ENCODE peak calls at places on chromosomes 13 and 19, in five cellular contexts. Q is cardiac fibroblast; E is CD8-positive, alpha-beta T cell; U is AG04450; S is DND-41. M is an unnamed sample.

GRCh38 chr19:29262085-29262484 is 49.1 kb upstream of the UQCRFS1 start:
- DNase-seq in S (no peak), Q (no peak), U (no peak), E (no peak), M (no peak)

GRCh38 chr19:8615022-8615421 is 4.5 kb upstream of the ADAMTS10 start:
- DNase-seq in E (no peak), U (no peak), Q (no peak), S (no peak), M (no peak)

GRCh38 chr19:29667941-29668340 is 2.7 kb downstream of the PLEKHF1 start:
- DNase-seq in U (no peak), S (peak), Q (no peak), E (peak), M (peak)

GRCh38 chr13:35309711-35310110 is 166.8 kb downstream of the MAB21L1 start:
- DNase-seq in S (no peak), Q (no peak), E (no peak), U (no peak), M (no peak)

GRCh38 chr13:61123533-61124269 is 291.9 kb downstream of the PCDH20 start:
- DNase-seq in S (no peak), E (no peak), Q (no peak), U (no peak), M (peak)

GRCh38 chr13:101624210-101624922 is 171.9 kb downstream of the ITGBL1 start:
- DNase-seq in U (no peak), Q (no peak), E (no peak), S (no peak), M (peak)

GRCh38 chr13:71613347-71613746 is 253.7 kb downstream of the DACH1 start:
- DNase-seq in E (no peak), Q (no peak), U (no peak), S (no peak), M (no peak)

GRCh38 chr13:20702530-20702929 is 969 bp upstream of the IL17D start:
- DNase-seq in S (no peak), E (no peak), Q (no peak), U (no peak), M (no peak)

GRCh38 chr19:7533281-7533819 is 2.2 kb upstream of the PNPLA6 start:
- DNase-seq in U (no peak), E (no peak), Q (peak), S (no peak), M (no peak)

GRCh38 chr13:65414187-65414586 is 1815.9 kb downstream of the PCDH9 start:
- DNase-seq in E (no peak), U (no peak), Q (no peak), S (no peak), M (peak)

GRCh38 chr19:30479231-30479630 is 107.0 kb downstream of the ZNF536 start:
- DNase-seq in U (no peak), Q (no peak), E (no peak), S (no peak), M (no peak)

GRCh38 chr13:37319041-37319443 is 213.6 kb upstream of the CSNK1A1L start:
- DNase-seq in U (peak), Q (no peak), E (no peak), S (no peak), M (no peak)

GRCh38 chr19:7676376-7676775 is 514 bp upstream of the MCEMP1 start:
- DNase-seq in E (no peak), Q (no peak), S (no peak), U (no peak), M (no peak)

GRCh38 chr19:5147074-5147970 is 178.4 kb downstream of the KDM4B start:
- DNase-seq in Q (no peak), E (no peak), U (no peak), S (no peak), M (no peak)

GRCh38 chr13:91406619-91407018 is 8.2 kb downstream of the GPC5 start:
- DNase-seq in E (no peak), U (no peak), S (peak), Q (peak), M (peak)

GRCh38 chr19:3852614-3853254 is 16.1 kb downstream of the ZFR2 start:
- DNase-seq in U (no peak), E (no peak), S (peak), Q (peak), M (peak)

DNA sequence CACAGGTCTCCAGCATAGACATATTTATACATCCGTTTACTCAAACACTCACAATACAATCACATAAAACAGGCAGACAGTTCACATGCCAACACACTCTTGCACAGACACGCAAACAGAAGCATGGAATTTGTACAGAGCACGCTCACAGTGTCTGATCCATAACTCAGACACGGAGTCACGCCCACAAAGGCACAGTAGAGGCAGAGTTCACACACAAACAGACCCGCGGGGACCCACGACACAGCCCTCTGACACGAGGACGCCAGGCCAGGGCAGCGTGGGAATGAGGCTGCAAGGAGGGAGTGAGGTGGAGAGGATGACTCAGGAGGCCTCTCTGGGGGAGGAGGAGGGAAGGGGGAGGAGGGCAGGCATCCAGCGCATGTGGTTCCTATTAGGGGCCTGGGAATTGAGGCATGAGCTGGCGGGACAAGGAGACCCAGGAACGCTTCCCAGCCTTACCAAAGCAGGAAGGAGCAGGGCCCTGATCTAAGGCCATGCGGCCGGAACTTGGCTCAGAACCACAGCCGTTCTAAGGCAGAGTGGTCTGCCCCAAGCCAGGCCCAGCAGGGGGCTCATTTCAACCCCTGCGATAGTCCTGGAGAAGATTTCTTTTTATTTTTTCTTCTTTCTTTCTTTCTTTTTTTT is 9.1 kb upstream of the OLFM2 start:
- DNase-seq in E (no peak), S (no peak), Q (peak), U (peak), M (no peak)
- H3K4me3 ChIP-seq in E (no peak), S (no peak), Q (no peak), U (peak), M (no peak)

GRCh38 chr13:31755803-31756212 is 16.5 kb downstream of the RXFP2 start:
- DNase-seq in Q (peak), U (no peak), E (no peak), S (no peak), M (no peak)
- TF ChIP-seq CTCF in Q (no peak), U (no peak), E (no peak), S (no peak), M (no peak)

GRCh38 chr19:45668342-45668871 is 386 bp downstream of the GIPR start:
- DNase-seq in E (no peak), S (no peak), Q (no peak), U (no peak), M (no peak)

GRCh38 chr19:45667620-45668341 is at the start of gene GIPR:
- DNase-seq in S (peak), U (no peak), Q (peak), E (no peak), M (peak)

GRCh38 chr19:45676851-45677263 is 8.8 kb downstream of the GIPR start:
- DNase-seq in E (no peak), Q (no peak), U (no peak), S (no peak), M (peak)

GRCh38 chr19:45670670-45671453 is 2.8 kb downstream of the GIPR start:
- DNase-seq in U (peak), S (no peak), Q (peak), E (no peak), M (peak)
- H3K4me3 ChIP-seq in U (peak), S (no peak), Q (peak), E (no peak), M (peak)

DNA sequence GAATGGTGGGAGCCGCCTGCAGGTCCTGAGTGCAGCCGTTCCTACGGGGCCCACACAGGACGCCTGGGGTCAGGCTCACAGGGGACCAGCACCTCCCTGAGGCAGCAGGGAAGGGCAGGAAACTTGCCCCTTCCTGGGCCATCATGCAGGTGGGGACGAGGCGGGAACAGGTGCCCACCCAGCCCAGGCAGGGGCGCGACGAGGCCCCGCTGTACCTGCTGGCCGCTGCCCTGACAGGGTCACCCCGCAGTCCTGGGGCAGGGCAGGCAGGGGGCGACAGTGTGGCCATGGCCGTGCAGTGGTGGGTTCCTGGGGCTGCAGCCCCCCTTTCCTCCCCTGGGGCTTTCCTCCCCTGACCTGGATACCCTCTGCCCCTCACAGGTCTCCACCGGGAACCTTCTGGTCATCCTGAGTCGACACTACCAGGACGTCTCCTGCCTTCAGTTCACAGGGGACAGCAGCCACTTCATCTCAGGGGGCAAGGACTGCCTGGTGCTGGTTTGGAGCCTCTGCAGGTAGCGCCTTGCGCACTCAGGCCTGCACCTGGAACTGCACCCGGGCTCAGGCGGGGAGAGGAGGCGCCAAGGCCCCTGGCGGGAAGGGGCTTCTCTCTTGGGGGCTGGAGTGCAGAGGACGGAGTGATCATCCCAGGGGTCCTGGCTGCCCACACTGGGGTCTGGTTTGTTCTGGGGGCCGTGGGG is 5.4 kb downstream of the WDR18 start:
- DNase-seq in S (no peak), Q (no peak), U (no peak), E (no peak), M (no peak)
- TF ChIP-seq CTCF in S (peak), Q (peak), U (peak), E (no peak), M (peak)

DNA sequence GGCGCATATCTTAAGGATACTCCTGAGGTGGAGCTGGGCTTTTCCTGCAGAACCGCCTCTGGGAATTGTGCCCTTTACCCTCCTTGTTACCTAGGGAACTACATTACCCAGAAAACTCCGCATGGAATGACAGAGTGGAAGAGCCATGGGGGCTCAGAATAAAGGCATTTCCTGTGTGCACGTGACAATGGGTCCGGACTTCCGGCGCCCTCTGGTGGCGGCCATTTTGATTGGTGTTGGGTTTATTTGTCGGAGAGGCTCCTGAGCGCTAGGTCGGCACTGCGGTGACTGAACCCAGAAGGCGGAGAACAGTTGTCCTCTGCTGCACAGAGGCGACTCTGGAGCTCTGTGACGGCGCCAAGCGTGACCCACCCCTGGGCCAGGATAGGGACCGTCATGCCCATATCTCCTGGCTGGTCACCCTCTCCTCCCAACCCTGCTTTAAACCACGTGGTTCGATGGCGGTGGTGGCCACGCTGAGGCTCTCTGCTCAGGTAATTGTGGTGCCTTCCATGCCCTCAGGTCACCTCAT is at the start of gene ZNF587B:
- DNase-seq in E (no peak), U (peak), S (peak), Q (peak), M (no peak)
- H3K4me3 ChIP-seq in E (no peak), U (peak), S (no peak), Q (peak), M (no peak)

GRCh38 chr19:47890865-47891621 is 4.9 kb upstream of the SULT2A1 start:
- DNase-seq in U (no peak), Q (no peak), S (no peak), E (no peak), M (no peak)
- TF ChIP-seq CTCF in U (no peak), Q (no peak), S (no peak), E (no peak), M (no peak)

GRCh38 chr19:33300016-33300981 is 2.0 kb downstream of the CEBPA start:
- DNase-seq in E (no peak), S (no peak), U (no peak), Q (no peak), M (no peak)
- H3K4me3 ChIP-seq in E (no peak), S (no peak), U (no peak), Q (no peak), M (no peak)

GRCh38 chr13:113666951-113667701 is at the start of gene GRK1:
- DNase-seq in E (no peak), Q (no peak), U (no peak), S (no peak), M (no peak)

GRCh38 chr13:113669231-113669870 is 2.3 kb downstream of the GRK1 start:
- DNase-seq in E (no peak), Q (no peak), U (no peak), S (no peak), M (no peak)

GRCh38 chr13:113667771-113668490 is 912 bp downstream of the GRK1 start:
- DNase-seq in U (no peak), S (no peak), E (no peak), Q (no peak), M (no peak)

GRCh38 chr13:113669871-113670341 is 2.9 kb downstream of the GRK1 start:
- DNase-seq in Q (no peak), U (no peak), S (no peak), E (no peak), M (no peak)

GRCh38 chr13:113668491-113668971 is 1.5 kb downstream of the GRK1 start:
- DNase-seq in E (no peak), Q (no peak), U (no peak), S (peak), M (no peak)
- TF ChIP-seq CTCF in E (no peak), Q (no peak), U (no peak), S (no peak), M (no peak)

GRCh38 chr13:28657784-28658538 is 969 bp upstream of the POMP start:
- DNase-seq in Q (peak), S (no peak), E (no peak), U (no peak), M (peak)
- H3K4me3 ChIP-seq in Q (peak), S (peak), E (peak), U (peak), M (peak)

GRCh38 chr19:42122691-42123607 is 9.3 kb downstream of the POU2F2 start:
- DNase-seq in U (no peak), Q (peak), S (no peak), E (no peak), M (peak)
- TF ChIP-seq CTCF in U (peak), Q (peak), S (no peak), E (no peak), M (peak)

M was measured in GM12865.